ENCODE peak calls at places on chromosomes 11 and 22, in ten cellular contexts. N is Panc1; H is uterus; K is naive thymus-derived CD4-positive, alpha-beta T cell; V is ascending aorta; D is pancreas; C is HCT116; P is Caco-2; B is lung; E is upper lobe of right lung. X is an unnamed sample.

GRCh38 chr11:76577199-76577920 is 93.2 kb downstream of the LRRC32 start:
- DNase-seq in K (no peak), P (peak; percentile 82), N (no peak), D (no peak), B (no peak), H (no peak), E (peak; percentile 71), C (no peak), V (no peak), X (no peak)

GRCh38 chr11:61853698-61854169 is 25.6 kb downstream of the FADS2 start:
- DNase-seq in H (no peak), C (no peak), B (no peak), K (no peak), V (no peak), N (no peak), P (no peak), D (no peak), E (no peak), X (no peak)

GRCh38 chr22:26322179-26322905 is 106.7 kb upstream of the ASPHD2 start:
- DNase-seq in C (peak; percentile 8), P (no peak), B (no peak), E (no peak), H (no peak), N (no peak), D (no peak), V (no peak), K (no peak), X (no peak)

GRCh38 chr11:19419021-19419750 is 178.4 kb upstream of the E2F8 start:
- DNase-seq in P (peak; percentile 60), K (no peak), E (no peak), V (no peak), D (no peak), B (peak; percentile 53), H (no peak), N (no peak), C (no peak), X (no peak)

GRCh38 chr11:86990520-86990919 is 35.3 kb upstream of the FZD4 start:
- DNase-seq in E (no peak), N (no peak), P (peak; percentile 70), C (peak; percentile 22), D (no peak), H (no peak), V (no peak), B (no peak), K (no peak), X (no peak)

GRCh38 chr22:20393705-20394476 is at the start of gene ZNF74:
- DNase-seq in B (peak; percentile 88), N (peak; percentile 42), D (peak; percentile 85), V (peak; percentile 62), C (peak; percentile 77), H (peak; percentile 82), K (peak; percentile 69), E (peak; percentile 96), P (peak; percentile 90), X (peak; percentile 27)

GRCh38 chr11:36577373-36577772 is 9.6 kb downstream of the RAG1 start:
- DNase-seq in P (no peak), B (no peak), K (no peak), H (no peak), E (no peak), N (no peak), V (no peak), D (no peak), C (no peak), X (no peak)

GRCh38 chr11:74307409-74307808 is 4.0 kb downstream of the P4HA3 start:
- DNase-seq in D (no peak), P (no peak), E (no peak), K (no peak), V (no peak), H (no peak), C (no peak), N (no peak), B (no peak), X (no peak)

GRCh38 chr22:50009251-50009650 is 3.3 kb downstream of the IL17REL start:
- DNase-seq in B (no peak), C (no peak), D (no peak), N (no peak), K (no peak), P (no peak), H (no peak), V (no peak), E (peak; percentile 60), X (no peak)

GRCh38 chr11:65553301-65554001 is 4.7 kb downstream of the LTBP3 start:
- DNase-seq in K (peak; percentile 57), C (no peak), V (no peak), P (no peak), H (no peak), D (no peak), E (no peak), B (no peak), N (no peak), X (no peak)

GRCh38 chr11:8671242-8671641 is 11.2 kb downstream of the TRIM66 start:
- DNase-seq in D (peak; percentile 27), K (no peak), B (no peak), P (no peak), V (no peak), N (no peak), H (peak; percentile 85), E (no peak), C (no peak), X (peak; percentile 37)

GRCh38 chr11:118437046-118437735 is 899 bp downstream of the KMT2A start:
- DNase-seq in K (peak; percentile 18), D (peak; percentile 52), P (peak; percentile 58), B (peak; percentile 38), C (no peak), V (no peak), N (no peak), H (peak; percentile 69), E (peak; percentile 68), X (no peak)

GRCh38 chr11:82846037-82846383 is 54.2 kb downstream of the PRCP start:
- DNase-seq in K (no peak), V (no peak), H (no peak), E (no peak), B (no peak), N (no peak), P (no peak), D (no peak), C (no peak), X (no peak)

GRCh38 chr11:30451642-30452041 is 128.7 kb downstream of the ARL14EP start:
- DNase-seq in D (no peak), V (no peak), E (no peak), N (no peak), C (no peak), B (no peak), K (no peak), H (no peak), P (no peak), X (no peak)

GRCh38 chr11:130180896-130181294 is 21.3 kb downstream of the ST14 start:
- DNase-seq in D (no peak), N (no peak), C (no peak), K (no peak), E (no peak), P (no peak), B (no peak), H (no peak), V (no peak), X (no peak)

GRCh38 chr11:128757235-128757711 is 63.4 kb downstream of the FLI1 start:
- DNase-seq in P (no peak), K (peak; percentile 27), B (peak; percentile 50), V (peak; percentile 22), N (no peak), C (peak; percentile 3), E (no peak), H (peak; percentile 33), D (no peak), X (no peak)

GRCh38 chr11:42473116-42473515 is 838.7 kb upstream of the API5 start:
- DNase-seq in V (no peak), P (no peak), K (no peak), H (no peak), N (no peak), D (no peak), C (no peak), E (no peak), B (no peak), X (no peak)

GRCh38 chr11:96213500-96213899 is 129.5 kb downstream of the MAML2 start:
- DNase-seq in K (no peak), N (no peak), E (no peak), B (no peak), H (no peak), V (no peak), P (no peak), D (no peak), C (no peak), X (no peak)

GRCh38 chr11:121323208-121323607 is 30.6 kb downstream of the SC5D start:
- DNase-seq in E (no peak), H (no peak), D (no peak), N (no peak), C (no peak), K (no peak), V (no peak), B (no peak), P (no peak), X (no peak)
- H3K4me1 ChIP-seq in E (no peaks in the 10 kb centered on the region), H (no peaks in the 10 kb centered on the region), D (no peaks in the 10 kb centered on the region), N (no peaks in the 10 kb centered on the region), C (no peaks in the 10 kb centered on the region), K (peaks cover 19% of the 10 kb centered on the region), V (no peaks in the 10 kb centered on the region), B (no peaks in the 10 kb centered on the region), P (peaks cover 4% of the 10 kb centered on the region), X (no peaks in the 10 kb centered on the region)

DNA sequence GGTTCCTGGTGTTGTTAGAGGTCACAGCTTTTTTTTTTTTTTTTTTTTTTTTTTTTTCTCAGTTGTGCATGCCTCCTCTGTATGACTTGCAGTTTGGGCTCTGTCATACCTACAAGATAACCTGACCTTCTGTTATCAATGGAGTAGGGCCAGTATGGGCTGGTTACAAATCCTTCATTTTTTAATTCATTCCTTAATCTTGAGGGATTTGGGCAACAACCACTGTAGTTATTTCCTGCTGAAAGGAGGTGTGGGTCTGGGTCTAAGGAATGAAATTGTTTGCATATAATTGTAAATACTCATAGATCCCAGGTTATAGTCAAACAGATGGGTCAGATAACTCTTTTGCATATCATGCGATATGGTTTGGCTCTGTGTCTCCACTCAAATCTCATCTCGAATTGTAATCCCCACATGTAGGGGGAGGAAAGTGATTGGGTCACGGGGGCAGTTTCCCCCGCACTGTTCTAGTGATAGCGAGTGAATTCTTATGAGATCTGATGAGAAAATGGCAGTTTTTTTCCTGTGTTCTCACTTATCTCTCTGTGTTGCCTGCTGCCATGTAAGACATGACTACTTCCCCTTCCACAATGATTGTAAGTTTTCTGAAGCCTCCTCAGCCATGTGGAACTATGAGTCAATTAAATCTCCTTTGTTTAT is 14.1 kb upstream of the GLYAT start:
- DNase-seq in V (no peak), P (no peak), B (no peak), D (no peak), E (no peak), H (no peak), K (no peak), C (no peak), N (no peak), X (no peak)
- H3K9me3 ChIP-seq in V (peaks cover 4% of the 10 kb centered on the region), P (peaks cover 4% of the 10 kb centered on the region), B (peaks cover 3% of the 10 kb centered on the region), D (no peaks in the 10 kb centered on the region), E (no peaks in the 10 kb centered on the region), H (no peaks in the 10 kb centered on the region), K (peaks cover 5% of the 10 kb centered on the region), C (no peaks in the 10 kb centered on the region), N (no peaks in the 10 kb centered on the region), X (no peaks in the 10 kb centered on the region)

GRCh38 chr11:111675891-111676290 is 73.6 kb downstream of the SIK2 start:
- DNase-seq in H (no peak), P (no peak), K (no peak), B (no peak), N (no peak), E (no peak), C (no peak), V (no peak), D (no peak), X (no peak)
- H3K4me3 ChIP-seq in H (no peak overlapping the region), P (no peak overlapping the region), K (no peak overlapping the region), B (no peak overlapping the region), N (no peak overlapping the region), E (no peak overlapping the region), C (no peak overlapping the region), V (no peak overlapping the region), D (no peak overlapping the region), X (no peak overlapping the region)

GRCh38 chr11:66617148-66617814 is 851 bp downstream of the RBM14 start:
- DNase-seq in N (no peak), E (peak; percentile 92), K (no peak), P (no peak), D (peak; percentile 78), C (no peak), H (no peak), V (peak; percentile 30), B (no peak), X (peak; percentile 40)
- H3K4me1 ChIP-seq in N (peaks cover 23% of the 10 kb centered on the region), E (peaks cover 43% of the 10 kb centered on the region), K (peaks cover 36% of the 10 kb centered on the region), P (peaks cover 17% of the 10 kb centered on the region), D (peaks cover 39% of the 10 kb centered on the region), C (peaks cover 6% of the 10 kb centered on the region), H (peaks cover 9% of the 10 kb centered on the region), V (peaks cover 6% of the 10 kb centered on the region), B (peaks cover 5% of the 10 kb centered on the region), X (peaks cover 49% of the 10 kb centered on the region)